ENCODE peak calls at places on chromosomes 3 and 15, in five cellular contexts. I is coronary artery, J is upper lobe of left lung, O is brain microvascular endothelial cell, M is astrocyte of the cerebellum. P is an unnamed sample.

GRCh38 chr3:98801042-98801747 is 38.1 kb downstream of the ST3GAL6 start:
- DNase-seq in M (no peak), J (no peak), I (no peak), O (no peak), P (no peak)

GRCh38 chr3:69300296-69300695 is 85.6 kb downstream of the FRMD4B start:
- DNase-seq in M (no peak), I (no peak), O (peak), J (no peak), P (no peak)

GRCh38 chr3:43362961-43363360 is 76.6 kb downstream of the SNRK start:
- DNase-seq in J (no peak), O (no peak), M (no peak), I (no peak), P (no peak)

GRCh38 chr3:9111349-9112265 is 137.8 kb downstream of the SRGAP3 start:
- DNase-seq in M (peak), O (no peak), J (no peak), I (no peak), P (no peak)

GRCh38 chr3:37899711-37900306 is 38.1 kb downstream of the CTDSPL start:
- DNase-seq in I (no peak), J (no peak), M (no peak), O (no peak), P (no peak)

GRCh38 chr3:115351193-115351592 is 204.1 kb upstream of the ZBTB20 start:
- DNase-seq in I (no peak), O (no peak), J (no peak), M (no peak), P (no peak)

GRCh38 chr15:98823012-98823458 is 174.7 kb downstream of the IGF1R start:
- DNase-seq in J (peak), M (peak), I (no peak), O (peak), P (peak)

GRCh38 chr3:55059027-55059629 is 131.3 kb upstream of the LRTM1 start:
- DNase-seq in M (no peak), J (no peak), O (no peak), I (no peak), P (no peak)

GRCh38 chr15:48402778-48403177 is 71.5 kb downstream of the DUT start:
- DNase-seq in J (no peak), I (no peak), M (no peak), O (no peak), P (no peak)

GRCh38 chr15:64029111-64029510 is 17.2 kb downstream of the DAPK2 start:
- DNase-seq in J (no peak), I (no peak), M (no peak), O (no peak), P (no peak)

GRCh38 chr3:69791919-69792399 is 52.7 kb downstream of the MITF start:
- DNase-seq in J (no peak), O (peak), I (no peak), M (no peak), P (peak)

GRCh38 chr3:160081958-160082533 is 93.4 kb downstream of the IL12A start:
- DNase-seq in J (no peak), M (no peak), O (no peak), I (no peak), P (no peak)

GRCh38 chr3:13378155-13378554 is 42.0 kb downstream of the NUP210 start:
- DNase-seq in J (no peak), M (no peak), O (peak), I (no peak), P (no peak)

GRCh38 chr3:57659004-57659672 is 33.7 kb downstream of the DENND6A start:
- DNase-seq in I (no peak), J (no peak), O (no peak), M (no peak), P (no peak)

GRCh38 chr15:90917569-90917968 is 14.5 kb downstream of the MAN2A2 start:
- DNase-seq in I (no peak), O (no peak), M (no peak), J (no peak), P (no peak)

GRCh38 chr3:105853801-105854432 is 14.9 kb downstream of the CBLB start:
- DNase-seq in M (no peak), I (no peak), J (no peak), O (no peak), P (no peak)

GRCh38 chr3:151709847-151710246 is 23.9 kb upstream of the AADACL2 start:
- DNase-seq in J (no peak), O (peak), I (no peak), M (peak), P (no peak)

GRCh38 chr15:100189849-100190248 is 151.9 kb downstream of the ADAMTS17 start:
- DNase-seq in O (no peak), M (no peak), I (no peak), J (no peak), P (no peak)

GRCh38 chr3:195352895-195353488 is 82.0 kb upstream of the XXYLT1 start:
- DNase-seq in J (no peak), M (peak), O (peak), I (no peak), P (peak)

GRCh38 chr15:70875001-70875782 is 17.0 kb downstream of the THAP10 start:
- DNase-seq in J (no peak), M (peak), I (no peak), O (no peak), P (no peak)

GRCh38 chr15:96093063-96093462 is 237.4 kb upstream of the NR2F2 start:
- DNase-seq in M (no peak), I (no peak), J (no peak), O (no peak), P (no peak)

GRCh38 chr3:182671942-182672341 is 121.4 kb upstream of the ATP11B start:
- DNase-seq in O (peak), M (no peak), I (no peak), J (no peak), P (no peak)

GRCh38 chr3:29285356-29286070 is 4.6 kb downstream of the RBMS3 start:
- DNase-seq in I (no peak), M (no peak), O (no peak), J (no peak), P (no peak)

GRCh38 chr3:27721717-27722564 is at the start of gene EOMES:
- DNase-seq in I (no peak), M (no peak), J (no peak), O (no peak), P (no peak)

GRCh38 chr15:52789601-52790165 is 453 bp downstream of the ONECUT1 start:
- DNase-seq in O (no peak), I (no peak), J (no peak), M (no peak), P (no peak)

GRCh38 chr3:194279106-194279505 is 72.0 kb downstream of the CPN2 start:
- DNase-seq in O (no peak), J (no peak), M (no peak), I (peak), P (no peak)

GRCh38 chr3:162193148-162193547 is 696.5 kb downstream of the OTOL1 start:
- DNase-seq in J (no peak), O (no peak), I (no peak), M (no peak), P (no peak)

GRCh38 chr3:67493808-67494207 is 160.6 kb downstream of the SUCLG2 start:
- DNase-seq in J (no peak), O (no peak), M (no peak), I (no peak), P (no peak)

GRCh38 chr15:48112242-48112641 is 8.5 kb upstream of the SLC24A5 start:
- DNase-seq in O (no peak), I (no peak), M (peak), J (no peak), P (no peak)

GRCh38 chr3:150136242-150136641 is 165.5 kb upstream of the PFN2 start:
- DNase-seq in O (no peak), M (no peak), I (no peak), J (no peak), P (no peak)

GRCh38 chr15:66824374-66824773 is 122.3 kb downstream of the SMAD6 start:
- DNase-seq in J (peak), O (no peak), M (no peak), I (no peak), P (no peak)

GRCh38 chr15:83973816-83974215 is 261.8 kb upstream of the GOLGA6L4 start:
- DNase-seq in I (no peak), O (no peak), J (no peak), M (no peak), P (no peak)

GRCh38 chr15:85865070-85865684 is 70.5 kb upstream of the KLHL25 start:
- DNase-seq in O (peak), M (peak), I (no peak), J (peak), P (no peak)

GRCh38 chr3:32238027-32238815 is at the start of gene CMTM8:
- DNase-seq in J (peak), I (no peak), O (no peak), M (no peak), P (no peak)

GRCh38 chr15:100725121-100726069 is 123.0 kb downstream of the ASB7 start:
- DNase-seq in J (peak), I (peak), O (peak), M (no peak), P (no peak)

GRCh38 chr3:80554304-80554703 is 786.5 kb upstream of the ROBO1 start:
- DNase-seq in M (no peak), I (no peak), J (no peak), O (no peak), P (no peak)

GRCh38 chr3:14549256-14549931 is 9.3 kb upstream of the GRIP2 start:
- DNase-seq in I (no peak), J (no peak), M (no peak), O (peak), P (no peak)

GRCh38 chr3:21174461-21174860 is 576.5 kb downstream of the ZNF385D start:
- DNase-seq in J (no peak), M (peak), O (no peak), I (no peak), P (no peak)

GRCh38 chr3:21169858-21170257 is 581.2 kb downstream of the ZNF385D start:
- DNase-seq in J (no peak), M (no peak), I (no peak), O (no peak), P (no peak)

GRCh38 chr3:21170964-21171363 is 580.0 kb downstream of the ZNF385D start:
- DNase-seq in M (no peak), O (peak), J (no peak), I (no peak), P (no peak)
- TF ChIP-seq CTCF in M (peak), O (peak), J (no peak), I (no peak), P (peak)

GRCh38 chr3:130242850-130243569 is 102.5 kb upstream of the COL6A5 start:
- DNase-seq in J (no peak), I (no peak), M (no peak), O (peak), P (no peak)
- TF ChIP-seq CTCF in J (peak), I (no peak), M (peak), O (no peak), P (peak)

GRCh38 chr15:80569656-80570055 is 125.5 kb upstream of the ABHD17C start:
- DNase-seq in J (no peak), I (no peak), O (no peak), M (no peak), P (no peak)
- TF ChIP-seq CTCF in J (no peak), I (no peak), O (no peak), M (no peak), P (no peak)

DNA sequence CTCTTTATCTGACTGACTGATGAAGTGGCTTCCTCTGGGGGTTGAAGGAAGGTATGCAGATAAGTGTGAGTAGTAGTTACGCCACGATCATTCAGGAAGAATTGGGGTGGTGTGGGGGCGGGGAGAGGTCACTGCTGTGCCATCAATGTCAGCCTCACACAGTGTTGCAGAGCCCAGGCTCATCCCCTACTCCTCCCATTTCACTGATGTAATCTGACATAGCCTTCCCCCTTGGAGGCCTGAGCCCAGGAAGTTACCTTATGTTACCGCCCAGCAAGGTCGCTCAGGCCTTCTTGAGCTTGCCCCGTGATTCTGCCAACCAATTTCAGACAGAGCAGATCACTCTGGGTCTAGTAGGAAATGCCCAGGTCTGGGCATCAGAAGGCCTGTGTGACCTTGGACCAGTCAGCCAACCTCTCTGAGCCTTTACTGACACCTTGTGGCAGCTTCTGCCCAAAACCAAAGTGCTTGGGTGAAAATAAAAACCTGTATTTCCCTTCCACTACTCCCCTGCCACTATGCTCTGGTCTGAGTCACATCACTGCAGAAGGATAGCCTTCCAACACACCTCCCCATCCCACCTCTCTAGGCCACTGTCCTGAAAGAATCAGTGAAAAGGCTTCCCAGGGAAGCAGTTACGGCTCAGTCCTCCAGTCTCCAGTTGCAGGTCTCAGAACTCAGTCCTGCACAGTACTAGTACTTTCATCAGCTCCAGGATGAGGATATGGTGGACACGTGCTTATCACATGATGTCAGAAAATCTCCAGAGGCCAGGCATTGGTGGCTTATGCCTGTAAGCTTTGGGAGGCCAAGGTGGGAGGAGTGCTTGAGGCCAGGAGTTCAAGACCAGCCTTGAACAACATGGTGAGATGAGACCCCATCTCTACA is 28.1 kb upstream of the INSYN1 start:
- DNase-seq in J (no peak), I (no peak), O (peak), M (no peak), P (no peak)
- TF ChIP-seq CTCF in J (no peak), I (no peak), O (peak), M (peak), P (peak)

DNA sequence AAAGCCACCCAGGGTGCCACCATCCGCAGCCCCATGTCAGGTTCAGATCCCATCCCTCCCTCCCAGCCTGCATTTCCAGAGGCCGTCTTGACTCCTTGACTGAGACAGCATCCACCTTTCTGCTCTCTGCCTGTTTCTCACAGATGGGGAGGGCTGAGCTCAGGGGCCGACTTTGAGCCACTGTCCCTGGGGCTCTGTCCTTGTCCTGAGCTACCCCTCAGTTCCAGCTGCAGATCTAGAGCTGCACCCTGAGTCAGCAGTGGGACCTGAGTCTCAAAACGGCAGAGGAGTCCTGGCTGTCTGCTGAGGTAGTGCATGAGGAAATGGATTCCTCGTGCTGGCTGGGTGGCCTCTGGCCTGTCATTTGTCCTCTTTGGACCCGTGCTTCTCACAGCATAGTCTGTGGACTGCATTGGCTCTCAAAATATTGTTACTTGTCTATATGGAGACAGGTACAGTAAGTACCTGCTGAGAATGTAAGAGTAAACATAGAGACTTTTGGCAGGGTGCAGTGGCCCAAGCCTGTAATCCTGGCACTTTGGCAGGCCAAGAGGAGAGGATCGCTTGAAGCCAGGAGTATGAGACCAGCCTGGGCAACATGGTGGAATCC is 22.3 kb downstream of the RPLP1 start:
- DNase-seq in O (peak), I (peak), M (no peak), J (no peak), P (no peak)
- TF ChIP-seq CTCF in O (peak), I (no peak), M (no peak), J (no peak), P (no peak)

DNA sequence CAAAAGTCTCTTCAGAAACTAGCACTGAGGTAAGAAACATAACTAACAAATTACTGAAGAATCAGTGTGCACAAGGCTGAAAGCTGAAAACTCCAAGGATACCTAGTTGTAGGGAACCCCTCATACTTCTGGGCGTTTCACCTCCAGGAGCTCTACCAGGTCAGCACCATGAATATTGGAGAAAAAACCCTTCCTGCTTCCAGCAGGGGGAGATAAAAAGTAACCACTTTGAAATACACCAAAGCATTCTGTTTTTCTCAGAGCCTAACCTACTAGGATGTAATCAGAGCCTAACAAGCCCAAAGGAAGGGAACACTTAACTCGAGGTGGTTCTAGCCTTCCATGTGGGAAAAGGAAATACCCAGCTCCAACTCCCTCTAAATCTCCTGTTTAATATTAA is 175.8 kb upstream of the MME start:
- DNase-seq in O (peak), I (no peak), M (no peak), J (no peak), P (no peak)
- TF ChIP-seq CTCF in O (peak), I (no peak), M (peak), J (peak), P (peak)